ENCODE peak calls at places on chromosomes 5 and 9, in five cellular contexts. R is neural progenitor cell, T is HCT116, M is GM23338, Q is MM.1S. A is an unnamed sample.

GRCh38 chr9:8857330-8858249 is 1058.0 kb upstream of the DMAC1 start:
- DNase-seq in R (peak; percentile 89), T (no peak), M (peak; percentile 86), Q (peak; percentile 54), A (no peak)

GRCh38 chr9:85984457-85984856 is 43.5 kb downstream of the NAA35 start:
- DNase-seq in R (no peak), T (no peak), M (no peak), Q (no peak), A (no peak)

GRCh38 chr9:37503736-37504135 is 18.0 kb downstream of the POLR1E start:
- DNase-seq in R (no peak), T (no peak), M (no peak), Q (no peak), A (no peak)

GRCh38 chr9:36503172-36504153 is 69.2 kb upstream of the MELK start:
- DNase-seq in R (no peak), T (no peak), M (no peak), Q (no peak), A (no peak)

GRCh38 chr9:20292002-20292401 is 330.3 kb downstream of the MLLT3 start:
- DNase-seq in R (no peak), T (peak; percentile 60), M (peak; percentile 45), Q (no peak), A (no peak)

GRCh38 chr5:92309336-92309991 is 926.3 kb upstream of the ARRDC3 start:
- DNase-seq in R (peak; percentile 36), T (peak; percentile 13), M (peak; percentile 52), Q (peak; percentile 65), A (peak; percentile 20)

GRCh38 chr9:109320338-109320733 is 523 bp downstream of the EPB41L4B start:
- DNase-seq in R (peak; percentile 68), T (no peak), M (peak; percentile 46), Q (peak; percentile 39), A (no peak)

GRCh38 chr9:98410185-98410697 is 154.8 kb upstream of the TBC1D2 start:
- DNase-seq in R (peak; percentile 66), T (no peak), M (peak; percentile 81), Q (no peak), A (peak; percentile 4)

GRCh38 chr5:74326571-74327338 is 313.8 kb downstream of the ENC1 start:
- DNase-seq in R (no peak), T (peak; percentile 87), M (no peak), Q (peak; percentile 99), A (peak; percentile 28)

GRCh38 chr5:1314564-1314982 is 19.7 kb upstream of the TERT start:
- DNase-seq in R (no peak), T (no peak), M (no peak), Q (peak; percentile 42), A (no peak)

GRCh38 chr5:1315018-1315708 is 20.3 kb upstream of the TERT start:
- DNase-seq in R (no peak), T (no peak), M (no peak), Q (no peak), A (no peak)

GRCh38 chr5:1316588-1316902 is 21.7 kb upstream of the TERT start:
- DNase-seq in R (no peak), T (no peak), M (no peak), Q (no peak), A (no peak)

GRCh38 chr5:1316941-1317340 is 22.1 kb upstream of the TERT start:
- DNase-seq in R (no peak), T (no peak), M (no peak), Q (no peak), A (no peak)

DNA sequence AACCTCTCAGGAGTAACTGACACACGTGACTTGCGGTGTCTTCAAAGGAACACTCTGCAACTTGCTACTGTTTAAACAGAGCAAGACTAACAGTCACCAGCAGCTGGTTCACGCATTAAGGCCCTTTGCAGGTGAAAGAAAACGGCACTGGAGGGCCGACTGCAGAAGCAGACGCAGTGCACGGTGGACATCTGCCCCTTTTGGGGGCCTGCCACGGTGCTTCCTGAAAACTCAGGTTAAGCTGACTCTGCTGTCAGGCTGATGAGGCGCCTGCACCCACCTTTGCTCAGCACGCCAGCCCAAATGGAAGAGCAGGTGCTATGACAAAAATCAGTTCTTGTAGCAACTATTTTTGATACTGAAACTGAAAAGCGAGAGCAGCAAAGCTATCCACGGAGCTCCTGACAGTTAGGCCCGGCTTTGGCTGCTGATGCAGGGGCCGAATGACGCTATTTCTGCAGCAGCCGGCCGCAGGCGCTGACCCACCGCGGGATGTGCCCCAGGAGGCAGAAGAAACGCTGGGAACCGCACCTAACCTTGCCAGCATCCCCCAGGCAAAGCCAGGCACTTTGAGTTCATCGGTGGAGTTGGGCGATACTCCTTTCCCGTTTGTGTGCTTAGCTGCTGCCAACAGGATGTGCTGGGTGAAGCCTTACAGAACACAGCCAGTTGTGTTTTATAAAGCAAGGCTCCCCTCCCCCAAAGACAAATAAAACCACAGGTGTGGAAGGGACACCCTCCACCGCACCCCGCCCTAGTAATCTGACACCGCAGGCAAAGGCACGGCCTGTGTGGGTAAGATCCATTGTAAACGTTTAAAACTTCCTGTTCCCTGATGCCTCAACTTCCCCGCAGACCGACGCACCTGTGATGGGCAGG is 21.1 kb upstream of the TERT start:
- DNase-seq in R (peak; percentile 28), T (no peak), M (peak; percentile 85), Q (peak; percentile 98), A (peak; percentile 99)
- H3K4me2 ChIP-seq in R (peak overlapping the region; percentile 60), T (peak overlapping the region; percentile 76), M (peak overlapping the region; percentile 68), Q (peak overlapping the region; percentile 98), A (peak overlapping the region; percentile 97)

GRCh38 chr5:120678279-120678678 is 214.2 kb downstream of the PRR16 start:
- DNase-seq in R (no peak), T (no peak), M (no peak), Q (no peak), A (no peak)

GRCh38 chr5:120684749-120685415 is 220.8 kb downstream of the PRR16 start:
- DNase-seq in R (peak; percentile 39), T (no peak), M (peak; percentile 69), Q (no peak), A (peak; percentile 2)

GRCh38 chr5:120682851-120683250 is 218.8 kb downstream of the PRR16 start:
- DNase-seq in R (no peak), T (no peak), M (no peak), Q (no peak), A (no peak)

GRCh38 chr5:120683580-120683979 is 219.5 kb downstream of the PRR16 start:
- DNase-seq in R (no peak), T (no peak), M (no peak), Q (no peak), A (no peak)

DNA sequence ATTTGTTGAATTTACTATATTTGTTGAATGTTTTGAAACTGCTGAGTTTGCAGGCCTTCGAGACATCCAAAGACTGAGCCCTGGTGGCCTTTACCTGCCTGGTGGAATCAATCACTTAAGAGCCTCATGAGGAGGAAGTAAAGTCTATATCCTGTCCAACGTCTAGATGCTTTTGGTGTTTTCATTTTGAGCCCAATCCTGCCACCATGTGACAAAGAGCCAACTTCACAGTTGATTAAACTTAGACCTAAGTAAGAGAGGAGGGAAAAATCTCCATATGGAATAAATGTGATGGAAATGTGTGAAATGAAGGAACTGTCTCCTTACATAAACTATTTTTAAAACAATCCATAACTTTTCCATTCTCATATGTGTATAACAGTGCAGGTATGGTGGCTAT is 220.1 kb downstream of the PRR16 start:
- DNase-seq in R (no peak), T (peak; percentile 8), M (no peak), Q (peak; percentile 25), A (no peak)
- TF ChIP-seq EZH2phosphoT487 in R (no peak), T (no peak), M (no peak), Q (no peak), A (no peak)

GRCh38 chr5:127648997-127649550 is at the start of gene CTXN3:
- DNase-seq in R (peak; percentile 59), T (no peak), M (no peak), Q (no peak), A (no peak)
- H3K4me2 ChIP-seq in R (peak within 1 kb of the TSS; percentile 52), T (no peak within 1 kb of the TSS), M (peak within 1 kb of the TSS; percentile 30), Q (no peak within 1 kb of the TSS), A (no peak within 1 kb of the TSS)

GRCh38 chr5:135483254-135483653 is 31.1 kb upstream of the TIFAB start:
- DNase-seq in R (no peak), T (no peak), M (no peak), Q (no peak), A (no peak)

GRCh38 chr5:135478938-135479337 is 26.8 kb upstream of the TIFAB start:
- DNase-seq in R (peak; percentile 61), T (no peak), M (no peak), Q (no peak), A (no peak)

GRCh38 chr5:135482383-135482933 is 30.3 kb upstream of the TIFAB start:
- DNase-seq in R (peak; percentile 77), T (no peak), M (no peak), Q (no peak), A (no peak)

GRCh38 chr5:135481908-135482307 is 29.8 kb upstream of the TIFAB start:
- DNase-seq in R (no peak), T (no peak), M (no peak), Q (no peak), A (no peak)

GRCh38 chr5:135481387-135481786 is 29.2 kb upstream of the TIFAB start:
- DNase-seq in R (no peak), T (no peak), M (no peak), Q (no peak), A (no peak)
- TF ChIP-seq EZH2phosphoT487 in R (no peak), T (no peak), M (no peak), Q (no peak), A (no peak)

DNA sequence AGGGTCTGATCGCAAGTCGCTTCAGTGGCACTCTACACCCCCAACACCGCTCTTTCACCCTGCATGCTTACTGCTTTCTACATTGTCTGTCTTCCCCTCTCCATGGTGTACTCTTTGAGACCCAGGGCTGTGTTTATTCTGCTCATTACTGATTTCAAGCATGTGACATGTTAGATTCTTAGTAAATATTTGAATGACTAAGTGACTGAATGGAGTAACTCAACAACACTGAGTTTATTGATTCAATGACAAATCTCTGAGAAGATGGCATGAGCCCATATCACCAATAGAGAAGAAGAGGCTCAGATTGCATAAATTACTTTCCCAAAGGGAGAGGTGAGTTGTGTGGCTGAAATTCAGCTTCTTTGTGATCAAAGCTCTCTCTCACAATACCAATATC is 89.7 kb upstream of the OSMR start:
- DNase-seq in R (no peak), T (no peak), M (no peak), Q (no peak), A (no peak)
- H3K4me2 ChIP-seq in R (no peak overlapping the region), T (no peak overlapping the region), M (no peak overlapping the region), Q (no peak overlapping the region), A (no peak overlapping the region)

DNA sequence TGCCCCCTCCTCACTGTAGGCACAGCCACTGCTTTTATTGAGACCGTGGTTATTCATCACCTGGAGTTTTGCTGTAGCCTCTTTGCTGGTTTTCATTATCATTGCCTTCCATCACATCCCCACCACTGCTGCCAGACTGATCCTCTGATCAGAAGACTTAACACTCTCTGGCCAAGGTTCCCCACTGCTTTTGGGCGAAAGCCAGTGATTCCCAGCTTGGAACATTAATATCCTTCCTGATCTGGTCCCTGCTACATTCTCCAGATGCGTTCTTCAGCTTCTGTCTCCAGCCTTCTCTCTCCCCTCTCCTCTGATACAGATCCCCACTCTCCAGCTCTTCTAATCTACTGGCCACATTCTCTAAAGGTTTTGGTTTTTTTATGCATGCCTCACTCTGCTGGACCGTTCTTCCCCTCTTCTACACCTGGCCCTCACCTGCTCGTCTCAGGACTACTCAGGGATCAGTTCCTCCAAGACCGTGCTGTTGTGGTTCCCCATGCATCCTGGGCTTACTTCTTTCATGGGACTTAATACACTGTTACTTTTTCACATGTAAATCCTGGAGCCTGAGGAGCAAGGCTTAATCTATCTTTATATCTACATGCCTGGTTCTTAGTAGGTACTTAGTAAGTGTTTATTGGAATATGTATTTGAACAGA is 115.0 kb downstream of the PRKACG start:
- DNase-seq in R (no peak), T (no peak), M (no peak), Q (peak; percentile 16), A (peak; percentile 59)
- TF ChIP-seq EZH2phosphoT487 in R (no peak), T (no peak), M (no peak), Q (no peak), A (no peak)